ENCODE peak calls at places on chromosomes 3 and 15, in seven cellular contexts. One of them, this sample, is unnamed.

GRCh38 chr3:155233213-155233612 is 60.3 kb downstream of the STRIT1 start:
- DNase-seq in esophagus squamous epithelium: no peak
- DNase-seq in transverse colon: peak
- DNase-seq in adrenal gland: peak
- DNase-seq in K562: peak
- DNase-seq in HepG2: no peak
- DNase-seq in upper lobe of left lung: no peak
- DNase-seq in this sample: peak

GRCh38 chr15:81126887-81127286 is 7.2 kb upstream of the CFAP161 start:
- DNase-seq in esophagus squamous epithelium: no peak
- DNase-seq in transverse colon: no peak
- DNase-seq in adrenal gland: no peak
- DNase-seq in K562: no peak
- DNase-seq in HepG2: no peak
- DNase-seq in upper lobe of left lung: no peak
- DNase-seq in this sample: no peak

GRCh38 chr3:20079621-20080020 is 39.4 kb downstream of the KAT2B start:
- DNase-seq in esophagus squamous epithelium: no peak
- DNase-seq in transverse colon: no peak
- DNase-seq in adrenal gland: no peak
- DNase-seq in K562: no peak
- DNase-seq in HepG2: no peak
- DNase-seq in upper lobe of left lung: no peak
- DNase-seq in this sample: no peak

GRCh38 chr3:67357610-67358458 is 296.6 kb downstream of the SUCLG2 start:
- DNase-seq in esophagus squamous epithelium: no peak
- DNase-seq in transverse colon: no peak
- DNase-seq in adrenal gland: no peak
- DNase-seq in K562: peak
- DNase-seq in HepG2: peak
- DNase-seq in upper lobe of left lung: no peak
- DNase-seq in this sample: no peak

GRCh38 chr3:149321640-149322039 is 11.8 kb downstream of the TM4SF18 start:
- DNase-seq in esophagus squamous epithelium: no peak
- DNase-seq in transverse colon: no peak
- DNase-seq in adrenal gland: no peak
- DNase-seq in K562: no peak
- DNase-seq in HepG2: no peak
- DNase-seq in upper lobe of left lung: no peak
- DNase-seq in this sample: no peak

GRCh38 chr3:136838641-136839555 is 20.0 kb downstream of the SLC35G2 start:
- DNase-seq in esophagus squamous epithelium: no peak
- DNase-seq in transverse colon: no peak
- DNase-seq in adrenal gland: peak
- DNase-seq in K562: peak
- DNase-seq in HepG2: no peak
- DNase-seq in upper lobe of left lung: no peak
- DNase-seq in this sample: no peak

GRCh38 chr3:186991470-186991869 is 61.1 kb downstream of the ST6GAL1 start:
- DNase-seq in esophagus squamous epithelium: no peak
- DNase-seq in transverse colon: no peak
- DNase-seq in adrenal gland: no peak
- DNase-seq in K562: no peak
- DNase-seq in HepG2: no peak
- DNase-seq in upper lobe of left lung: no peak
- DNase-seq in this sample: no peak

GRCh38 chr15:75502360-75502759 is 50.9 kb upstream of the SIN3A start:
- DNase-seq in esophagus squamous epithelium: no peak
- DNase-seq in transverse colon: peak
- DNase-seq in adrenal gland: no peak
- DNase-seq in K562: no peak
- DNase-seq in HepG2: no peak
- DNase-seq in upper lobe of left lung: no peak
- DNase-seq in this sample: no peak

GRCh38 chr15:43796566-43796965 is 3.5 kb downstream of the SERINC4 start:
- DNase-seq in esophagus squamous epithelium: no peak
- DNase-seq in transverse colon: no peak
- DNase-seq in adrenal gland: no peak
- DNase-seq in K562: no peak
- DNase-seq in HepG2: no peak
- DNase-seq in upper lobe of left lung: no peak
- DNase-seq in this sample: no peak

GRCh38 chr15:40959331-40960141 is 6.3 kb downstream of the CHAC1 start:
- DNase-seq in esophagus squamous epithelium: no peak
- DNase-seq in transverse colon: no peak
- DNase-seq in adrenal gland: no peak
- DNase-seq in K562: no peak
- DNase-seq in HepG2: no peak
- DNase-seq in upper lobe of left lung: no peak
- DNase-seq in this sample: no peak

GRCh38 chr3:140242818-140243276 is 307.9 kb downstream of the CLSTN2 start:
- DNase-seq in esophagus squamous epithelium: no peak
- DNase-seq in transverse colon: no peak
- DNase-seq in adrenal gland: no peak
- DNase-seq in K562: no peak
- DNase-seq in HepG2: no peak
- DNase-seq in upper lobe of left lung: no peak
- DNase-seq in this sample: no peak

GRCh38 chr3:111971533-111971932 is 7.3 kb upstream of the ABHD10 start:
- DNase-seq in esophagus squamous epithelium: no peak
- DNase-seq in transverse colon: no peak
- DNase-seq in adrenal gland: no peak
- DNase-seq in K562: peak
- DNase-seq in HepG2: no peak
- DNase-seq in upper lobe of left lung: no peak
- DNase-seq in this sample: no peak

GRCh38 chr3:105260385-105260784 is 106.3 kb upstream of the ALCAM start:
- DNase-seq in esophagus squamous epithelium: no peak
- DNase-seq in transverse colon: no peak
- DNase-seq in adrenal gland: no peak
- DNase-seq in K562: no peak
- DNase-seq in HepG2: no peak
- DNase-seq in upper lobe of left lung: no peak
- DNase-seq in this sample: no peak

GRCh38 chr3:177451940-177452484 is 254.7 kb upstream of the TBL1XR1 start:
- DNase-seq in esophagus squamous epithelium: no peak
- DNase-seq in transverse colon: no peak
- DNase-seq in adrenal gland: no peak
- DNase-seq in K562: no peak
- DNase-seq in HepG2: peak
- DNase-seq in upper lobe of left lung: no peak
- DNase-seq in this sample: no peak

GRCh38 chr3:12308517-12308916 is 19.6 kb downstream of the PPARG start:
- DNase-seq in esophagus squamous epithelium: no peak
- DNase-seq in transverse colon: no peak
- DNase-seq in adrenal gland: no peak
- DNase-seq in K562: no peak
- DNase-seq in HepG2: peak
- DNase-seq in upper lobe of left lung: no peak
- DNase-seq in this sample: no peak

GRCh38 chr15:89136818-89137772 is 48.8 kb downstream of the ABHD2 start:
- DNase-seq in esophagus squamous epithelium: no peak
- DNase-seq in transverse colon: peak
- DNase-seq in adrenal gland: no peak
- DNase-seq in K562: no peak
- DNase-seq in HepG2: peak
- DNase-seq in upper lobe of left lung: no peak
- DNase-seq in this sample: no peak

GRCh38 chr15:73997986-73998385 is 3.5 kb downstream of the PML start:
- DNase-seq in esophagus squamous epithelium: no peak
- DNase-seq in transverse colon: no peak
- DNase-seq in adrenal gland: peak
- DNase-seq in K562: no peak
- DNase-seq in HepG2: no peak
- DNase-seq in upper lobe of left lung: peak
- DNase-seq in this sample: peak

GRCh38 chr3:115148142-115148790 is 1.2 kb upstream of the ZBTB20 start:
- DNase-seq in esophagus squamous epithelium: no peak
- DNase-seq in transverse colon: no peak
- DNase-seq in adrenal gland: no peak
- DNase-seq in K562: no peak
- DNase-seq in HepG2: no peak
- DNase-seq in upper lobe of left lung: no peak
- DNase-seq in this sample: no peak

GRCh38 chr3:40690696-40691597 is 166.2 kb downstream of the ZNF621 start:
- DNase-seq in esophagus squamous epithelium: peak
- DNase-seq in transverse colon: peak
- DNase-seq in adrenal gland: peak
- DNase-seq in K562: no peak
- DNase-seq in HepG2: no peak
- DNase-seq in upper lobe of left lung: no peak
- DNase-seq in this sample: peak

GRCh38 chr3:186998937-186999368 is 68.6 kb downstream of the ST6GAL1 start:
- DNase-seq in esophagus squamous epithelium: no peak
- DNase-seq in transverse colon: no peak
- DNase-seq in adrenal gland: no peak
- DNase-seq in K562: no peak
- DNase-seq in HepG2: no peak
- DNase-seq in upper lobe of left lung: peak
- DNase-seq in this sample: peak

GRCh38 chr3:16288664-16289063 is 23.7 kb downstream of the OXNAD1 start:
- DNase-seq in esophagus squamous epithelium: no peak
- DNase-seq in transverse colon: no peak
- DNase-seq in adrenal gland: no peak
- DNase-seq in K562: no peak
- DNase-seq in HepG2: no peak
- DNase-seq in upper lobe of left lung: no peak
- DNase-seq in this sample: no peak
- H3K4me3 ChIP-seq in esophagus squamous epithelium: no peak
- H3K4me3 ChIP-seq in transverse colon: no peak
- H3K4me3 ChIP-seq in adrenal gland: no peak
- H3K4me3 ChIP-seq in K562: no peak
- H3K4me3 ChIP-seq in HepG2: no peak
- H3K4me3 ChIP-seq in upper lobe of left lung: no peak
- H3K4me3 ChIP-seq in this sample: no peak

GRCh38 chr3:184154909-184155643 is at the start of gene DVL3:
- DNase-seq in esophagus squamous epithelium: no peak
- DNase-seq in transverse colon: peak
- DNase-seq in adrenal gland: peak
- DNase-seq in K562: peak
- DNase-seq in HepG2: peak
- DNase-seq in upper lobe of left lung: peak
- DNase-seq in this sample: peak
- TF ChIP-seq POLR2A in esophagus squamous epithelium: peak
- TF ChIP-seq POLR2A in transverse colon: peak
- TF ChIP-seq POLR2A in adrenal gland: peak
- TF ChIP-seq POLR2A in K562: peak
- TF ChIP-seq POLR2A in HepG2: peak
- TF ChIP-seq POLR2A in upper lobe of left lung: peak
- TF ChIP-seq POLR2A in this sample: no peak

GRCh38 chr3:64259646-64260045 is 34.4 kb upstream of the PRICKLE2 start:
- DNase-seq in esophagus squamous epithelium: no peak
- DNase-seq in transverse colon: no peak
- DNase-seq in adrenal gland: no peak
- DNase-seq in K562: no peak
- DNase-seq in HepG2: no peak
- DNase-seq in upper lobe of left lung: no peak
- DNase-seq in this sample: no peak

GRCh38 chr3:64266065-64266874 is 41.0 kb upstream of the PRICKLE2 start:
- DNase-seq in esophagus squamous epithelium: no peak
- DNase-seq in transverse colon: peak
- DNase-seq in adrenal gland: peak
- DNase-seq in K562: no peak
- DNase-seq in HepG2: peak
- DNase-seq in upper lobe of left lung: no peak
- DNase-seq in this sample: peak

GRCh38 chr3:64264491-64265109 is 39.3 kb upstream of the PRICKLE2 start:
- DNase-seq in esophagus squamous epithelium: no peak
- DNase-seq in transverse colon: no peak
- DNase-seq in adrenal gland: no peak
- DNase-seq in K562: no peak
- DNase-seq in HepG2: no peak
- DNase-seq in upper lobe of left lung: no peak
- DNase-seq in this sample: no peak

GRCh38 chr3:64260391-64260790 is 35.1 kb upstream of the PRICKLE2 start:
- DNase-seq in esophagus squamous epithelium: no peak
- DNase-seq in transverse colon: no peak
- DNase-seq in adrenal gland: no peak
- DNase-seq in K562: no peak
- DNase-seq in HepG2: no peak
- DNase-seq in upper lobe of left lung: no peak
- DNase-seq in this sample: no peak

DNA sequence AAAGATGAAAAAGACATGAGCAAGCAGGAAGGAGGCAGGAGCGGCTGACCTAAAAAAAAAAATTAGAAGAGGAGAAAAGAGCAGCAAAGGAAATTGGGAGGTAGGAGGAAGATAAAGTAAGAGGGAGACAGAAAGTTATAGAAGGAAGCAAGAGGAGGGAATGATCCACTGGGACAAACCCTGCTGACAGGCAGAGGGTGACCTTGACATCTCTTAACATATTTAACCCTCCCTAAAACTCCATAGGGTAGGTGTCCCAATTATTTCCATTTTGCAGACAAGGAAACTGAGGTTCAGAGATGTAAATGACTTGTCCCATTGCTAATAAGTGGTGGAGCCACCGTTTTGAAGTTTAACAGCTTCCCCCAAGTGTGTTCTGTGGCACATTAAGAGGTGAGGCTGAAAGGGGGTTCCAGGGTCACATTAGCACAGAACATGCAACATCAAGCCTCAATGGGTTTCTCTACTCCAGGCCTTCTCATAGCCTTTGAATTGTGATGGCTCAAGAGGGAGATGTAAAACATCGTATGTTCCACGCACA is 37.4 kb upstream of the PRICKLE2 start:
- DNase-seq in esophagus squamous epithelium: no peak
- DNase-seq in transverse colon: no peak
- DNase-seq in adrenal gland: no peak
- DNase-seq in K562: no peak
- DNase-seq in HepG2: no peak
- DNase-seq in upper lobe of left lung: no peak
- DNase-seq in this sample: no peak
- TF ChIP-seq CTCF in esophagus squamous epithelium: peak
- TF ChIP-seq CTCF in transverse colon: no peak
- TF ChIP-seq CTCF in adrenal gland: no peak
- TF ChIP-seq CTCF in K562: no peak
- TF ChIP-seq CTCF in HepG2: no peak
- TF ChIP-seq CTCF in upper lobe of left lung: no peak
- TF ChIP-seq CTCF in this sample: no peak

GRCh38 chr3:188468196-188468595 is 314.2 kb downstream of the LPP start:
- DNase-seq in esophagus squamous epithelium: no peak
- DNase-seq in transverse colon: no peak
- DNase-seq in adrenal gland: no peak
- DNase-seq in K562: no peak
- DNase-seq in HepG2: no peak
- DNase-seq in upper lobe of left lung: no peak
- DNase-seq in this sample: no peak
- H3K4me3 ChIP-seq in esophagus squamous epithelium: no peak
- H3K4me3 ChIP-seq in transverse colon: no peak
- H3K4me3 ChIP-seq in adrenal gland: no peak
- H3K4me3 ChIP-seq in K562: no peak
- H3K4me3 ChIP-seq in HepG2: no peak
- H3K4me3 ChIP-seq in upper lobe of left lung: no peak
- H3K4me3 ChIP-seq in this sample: no peak